ENCODE peak calls at places on chromosomes 7 and 10, in eight cellular contexts. Z is tibial artery, I is GM04504, P is M059J, N is Panc1, L is HT1080, Y is ELR, T is RWPE2. C is an unnamed sample.

GRCh38 chr10:125003146-125003900 is 61.4 kb downstream of the ZRANB1 start:
- DNase-seq in Z (peak), I (no peak), P (no peak), N (no peak), L (no peak), Y (no peak), T (peak), C (no peak)

GRCh38 chr7:87107949-87108757 is 44.1 kb upstream of the DMTF1 start:
- DNase-seq in Z (no peak), I (no peak), P (no peak), N (no peak), L (no peak), Y (no peak), T (no peak), C (no peak)

GRCh38 chr7:159030490-159031134 is 114.1 kb downstream of the VIPR2 start:
- DNase-seq in Z (peak), I (no peak), P (peak), N (no peak), L (no peak), Y (no peak), T (no peak), C (no peak)

GRCh38 chr7:17523813-17524741 is 225.6 kb downstream of the AHR start:
- DNase-seq in Z (peak), I (peak), P (peak), N (peak), L (peak), Y (peak), T (peak), C (no peak)

GRCh38 chr10:8114741-8115340 is 60.4 kb downstream of the GATA3 start:
- DNase-seq in Z (no peak), I (no peak), P (no peak), N (no peak), L (no peak), Y (no peak), T (no peak), C (no peak)

GRCh38 chr10:70296406-70296899 is 12.6 kb upstream of the NPFFR1 start:
- DNase-seq in Z (peak), I (peak), P (peak), N (peak), L (peak), Y (peak), T (peak), C (peak)

GRCh38 chr10:75211007-75211735 is 575 bp downstream of the VDAC2 start:
- DNase-seq in Z (no peak), I (no peak), P (peak), N (no peak), L (no peak), Y (peak), T (no peak), C (no peak)

GRCh38 chr10:69468771-69469129 is 17.5 kb downstream of the TSPAN15 start:
- DNase-seq in Z (no peak), I (no peak), P (peak), N (no peak), L (no peak), Y (no peak), T (no peak), C (no peak)

GRCh38 chr10:84948644-84949043 is 620.3 kb downstream of the CCSER2 start:
- DNase-seq in Z (no peak), I (no peak), P (no peak), N (no peak), L (no peak), Y (no peak), T (no peak), C (no peak)

GRCh38 chr7:2037301-2037804 is 195.4 kb downstream of the MAD1L1 start:
- DNase-seq in Z (peak), I (no peak), P (no peak), N (no peak), L (no peak), Y (no peak), T (peak), C (no peak)

GRCh38 chr10:34723746-34724145 is 91.3 kb downstream of the PARD3 start:
- DNase-seq in Z (peak), I (peak), P (no peak), N (no peak), L (no peak), Y (peak), T (no peak), C (no peak)

GRCh38 chr7:80851896-80852476 is 66.9 kb downstream of the SEMA3C start:
- DNase-seq in Z (no peak), I (no peak), P (peak), N (peak), L (no peak), Y (peak), T (no peak), C (no peak)

C was measured in AG04449.